ENCODE peak calls at places on chromosome 4, in four cellular contexts. X, C, L and Q are unnamed samples.

GRCh38 chr4:5168891-5169290 is 117.6 kb downstream of the STK32B start:
- DNase-seq in X (no peak), C (no peak), L (no peak), Q (no peak)

GRCh38 chr4:128636906-128637305 is 172.6 kb upstream of the JADE1 start:
- DNase-seq in X (no peak), C (no peak), L (no peak), Q (no peak)

GRCh38 chr4:77201343-77201742 is 44.3 kb downstream of the CCNG2 start:
- DNase-seq in X (no peak), C (no peak), L (no peak), Q (no peak)

GRCh38 chr4:164761746-164762275 is 7.9 kb downstream of the SMIM31 start:
- DNase-seq in X (no peak), C (no peak), L (no peak), Q (no peak)

GRCh38 chr4:46219872-46220271 is 96.0 kb upstream of the GABRG1 start:
- DNase-seq in X (no peak), C (no peak), L (no peak), Q (no peak)

GRCh38 chr4:15653864-15654391 is 1.2 kb downstream of the FBXL5 start:
- DNase-seq in X (no peak), C (peak), L (peak), Q (peak)

GRCh38 chr4:95549246-95550138 is 719 bp upstream of the UNC5C start:
- DNase-seq in X (peak), C (peak), L (peak), Q (peak)

GRCh38 chr4:101027721-101028120 is 319.6 kb downstream of the PPP3CA start:
- DNase-seq in X (no peak), C (peak), L (no peak), Q (peak)

GRCh38 chr4:83906561-83906960 is 370.7 kb downstream of the GPAT3 start:
- DNase-seq in X (no peak), C (peak), L (no peak), Q (peak)